ENCODE peak calls at places on chromosome 11, in four cellular contexts. R is NCI-H345, I is GM23338, U is tibial nerve. D is an unnamed sample.

GRCh38 chr11:77487790-77488189 is 13.9 kb upstream of the PAK1 start:
- DNase-seq in U (no peak), R (no peak), I (no peak), D (no peak)

GRCh38 chr11:62832346-62833234 is at the start of gene TEX54:
- DNase-seq in I (no peak), R (no peak), U (no peak), D (no peak)

GRCh38 chr11:43376594-43376993 is 17.9 kb downstream of the TTC17 start:
- DNase-seq in I (no peak), R (no peak), U (no peak), D (no peak)

GRCh38 chr11:112728716-112729115 is 232.5 kb upstream of the NCAM1 start:
- DNase-seq in U (no peak), R (peak), I (no peak), D (no peak)

GRCh38 chr11:79122759-79123158 is 318.1 kb downstream of the TENM4 start:
- DNase-seq in R (no peak), I (no peak), U (no peak), D (no peak)

GRCh38 chr11:131546218-131546895 is 175.9 kb downstream of the NTM start:
- DNase-seq in U (no peak), R (no peak), I (peak), D (no peak)

GRCh38 chr11:34840736-34841386 is 75.3 kb downstream of the APIP start:
- DNase-seq in I (peak), U (no peak), R (no peak), D (no peak)

GRCh38 chr11:125224391-125225015 is 60.0 kb downstream of the PKNOX2 start:
- DNase-seq in I (peak), R (no peak), U (peak), D (peak)

GRCh38 chr11:2259466-2259830 is 10.9 kb downstream of the ASCL2 start:
- DNase-seq in U (no peak), I (no peak), R (no peak), D (no peak)

GRCh38 chr11:80595011-80595410 is 1154.2 kb upstream of the TENM4 start:
- DNase-seq in R (no peak), U (no peak), I (no peak), D (no peak)

GRCh38 chr11:11192541-11192940 is 160.5 kb downstream of the CSNK2A3 start:
- DNase-seq in I (no peak), U (no peak), R (no peak), D (no peak)

GRCh38 chr11:110182886-110183285 is 89.7 kb downstream of the ZC3H12C start:
- DNase-seq in I (no peak), R (no peak), U (no peak), D (no peak)

GRCh38 chr11:69002101-69002742 is 10.8 kb downstream of the MRGPRF start:
- DNase-seq in I (no peak), U (no peak), R (no peak), D (no peak)

GRCh38 chr11:8533332-8533731 is 60.7 kb downstream of the STK33 start:
- DNase-seq in R (peak), U (no peak), I (no peak), D (no peak)

GRCh38 chr11:19218216-19218615 is 16.4 kb upstream of the CSRP3 start:
- DNase-seq in I (no peak), R (peak), U (no peak), D (no peak)

GRCh38 chr11:131737357-131737756 is 366.9 kb downstream of the NTM start:
- DNase-seq in R (no peak), U (no peak), I (peak), D (no peak)

GRCh38 chr11:32892355-32893090 is at the start of gene QSER1:
- DNase-seq in U (peak), R (peak), I (peak), D (peak)

GRCh38 chr11:47317078-47317828 is 35.2 kb downstream of the MYBPC3 start:
- DNase-seq in I (no peak), U (no peak), R (no peak), D (no peak)

GRCh38 chr11:30635401-30635989 is 49.3 kb upstream of the MPPED2 start:
- DNase-seq in R (no peak), I (peak), U (no peak), D (peak)

GRCh38 chr11:31903225-31904074 is 92.3 kb upstream of the PAX6 start:
- DNase-seq in R (no peak), I (no peak), U (peak), D (peak)

GRCh38 chr11:120106354-120106753 is 31.6 kb downstream of the TRIM29 start:
- DNase-seq in I (no peak), R (no peak), U (no peak), D (no peak)

GRCh38 chr11:6219359-6219758 is 14.0 kb downstream of the C11orf42 start:
- DNase-seq in R (no peak), U (peak), I (no peak), D (no peak)

GRCh38 chr11:96642584-96642983 is 252.8 kb downstream of the JRKL start:
- DNase-seq in R (no peak), I (no peak), U (no peak), D (no peak)

GRCh38 chr11:93033093-93033492 is 63.6 kb downstream of the MTNR1B start:
- DNase-seq in R (no peak), I (no peak), U (no peak), D (no peak)

GRCh38 chr11:58024601-58025091 is 965 bp downstream of the OR9Q1 start:
- DNase-seq in I (no peak), R (no peak), U (peak), D (peak)

GRCh38 chr11:111465400-111465799 is 46.8 kb downstream of the BTG4 start:
- DNase-seq in R (no peak), U (no peak), I (no peak), D (no peak)

GRCh38 chr11:117316197-117316961 is at the start of gene BACE1:
- DNase-seq in R (peak), U (peak), I (peak), D (peak)

GRCh38 chr11:12983331-12983730 is 25.8 kb upstream of the RASSF10 start:
- DNase-seq in R (no peak), U (no peak), I (no peak), D (no peak)

GRCh38 chr11:126543691-126544090 is 188.2 kb downstream of the ST3GAL4 start:
- DNase-seq in U (no peak), R (no peak), I (no peak), D (no peak)

GRCh38 chr11:132042296-132042695 is 671.9 kb downstream of the NTM start:
- DNase-seq in I (no peak), U (no peak), R (no peak), D (no peak)

GRCh38 chr11:93128574-93128973 is 69.2 kb downstream of the SLC36A4 start:
- DNase-seq in I (no peak), U (no peak), R (no peak), D (no peak)

GRCh38 chr11:27100534-27100933 is 59.9 kb downstream of the BBOX1 start:
- DNase-seq in U (peak), I (no peak), R (no peak), D (no peak)

D was measured in heart right ventricle.